ENCODE peak calls at places on chromosomes 6 and 20, in ten cellular contexts. O, X, S, I, U, F, Y, Z, P and C are unnamed samples.

GRCh38 chr6:43924222-43924702 is 154.3 kb downstream of the VEGFA start:
- DNase-seq in O (peak; percentile 46), X (peak; percentile 88), S (peak; percentile 24), I (peak; percentile 62), U (no peak), F (no peak), Y (no peak), Z (no peak), P (peak; percentile 68), C (no peak)

GRCh38 chr20:19774086-19774933 is 16.3 kb downstream of the RIN2 start:
- DNase-seq in O (peak; percentile 48), X (no peak), S (peak; percentile 16), I (no peak), U (no peak), F (no peak), Y (no peak), Z (peak; percentile 73), P (no peak), C (no peak)

GRCh38 chr6:152300517-152300916 is 336.6 kb downstream of the SYNE1 start:
- DNase-seq in O (no peak), X (no peak), S (no peak), I (no peak), U (no peak), F (no peak), Y (no peak), Z (no peak), P (no peak), C (no peak)

GRCh38 chr6:2853766-2854393 is 12.2 kb upstream of the SERPINB1 start:
- DNase-seq in O (no peak), X (peak; percentile 96), S (peak; percentile 77), I (peak; percentile 87), U (peak; percentile 95), F (peak; percentile 73), Y (peak; percentile 55), Z (peak; percentile 86), P (peak; percentile 70), C (peak; percentile 87)

GRCh38 chr6:5550631-5551030 is 289.3 kb downstream of the FARS2 start:
- DNase-seq in O (no peak), X (no peak), S (no peak), I (no peak), U (no peak), F (no peak), Y (no peak), Z (no peak), P (no peak), C (no peak)

GRCh38 chr6:41097467-41098090 is 24.8 kb downstream of the NFYA start:
- DNase-seq in O (no peak), X (no peak), S (peak; percentile 84), I (no peak), U (no peak), F (no peak), Y (no peak), Z (no peak), P (peak; percentile 65), C (no peak)

GRCh38 chr6:100300221-100300736 is 164.4 kb downstream of the SIM1 start:
- DNase-seq in O (no peak), X (no peak), S (peak; percentile 87), I (no peak), U (peak; percentile 93), F (peak; percentile 56), Y (no peak), Z (peak; percentile 86), P (peak; percentile 91), C (no peak)

GRCh38 chr6:27303613-27304272 is 8.3 kb downstream of the POM121L2 start:
- DNase-seq in O (no peak), X (no peak), S (no peak), I (no peak), U (no peak), F (no peak), Y (no peak), Z (no peak), P (no peak), C (no peak)

GRCh38 chr6:31202259-31203166 is 32.0 kb upstream of the POU5F1 start:
- DNase-seq in O (no peak), X (no peak), S (no peak), I (no peak), U (peak; percentile 74), F (peak; percentile 65), Y (no peak), Z (no peak), P (no peak), C (no peak)

GRCh38 chr6:74579794-74580193 is 626.1 kb downstream of the COL12A1 start:
- DNase-seq in O (no peak), X (no peak), S (no peak), I (no peak), U (no peak), F (no peak), Y (no peak), Z (no peak), P (no peak), C (no peak)

GRCh38 chr6:142302427-142303190 is 802 bp downstream of the ADGRG6 start:
- DNase-seq in O (no peak), X (no peak), S (no peak), I (no peak), U (peak; percentile 90), F (peak; percentile 53), Y (no peak), Z (no peak), P (no peak), C (no peak)

GRCh38 chr6:89146748-89147715 is 1.2 kb downstream of the PM20D2 start:
- DNase-seq in O (no peak), X (peak; percentile 49), S (peak; percentile 46), I (no peak), U (peak; percentile 60), F (no peak), Y (no peak), Z (no peak), P (peak; percentile 74), C (no peak)

GRCh38 chr6:81144346-81144745 is 608.1 kb downstream of the TENT5A start:
- DNase-seq in O (no peak), X (no peak), S (no peak), I (no peak), U (no peak), F (no peak), Y (no peak), Z (no peak), P (peak; percentile 53), C (no peak)

GRCh38 chr6:57158658-57159057 is 13.5 kb upstream of the BAG2 start:
- DNase-seq in O (no peak), X (no peak), S (no peak), I (no peak), U (peak; percentile 50), F (no peak), Y (no peak), Z (no peak), P (no peak), C (no peak)

GRCh38 chr6:119324718-119325117 is 24.8 kb downstream of the MAN1A1 start:
- DNase-seq in O (no peak), X (no peak), S (no peak), I (no peak), U (no peak), F (no peak), Y (no peak), Z (no peak), P (no peak), C (no peak)

GRCh38 chr6:5701086-5701661 is 305.6 kb downstream of the NRN1 start:
- DNase-seq in O (no peak), X (no peak), S (peak; percentile 6), I (no peak), U (no peak), F (no peak), Y (no peak), Z (peak; percentile 30), P (no peak), C (no peak)

GRCh38 chr6:89509719-89510339 is 76.9 kb downstream of the ANKRD6 start:
- DNase-seq in O (no peak), X (peak; percentile 6), S (peak; percentile 7), I (no peak), U (peak; percentile 72), F (no peak), Y (no peak), Z (no peak), P (peak; percentile 19), C (no peak)

GRCh38 chr6:127212376-127212775 is 54.3 kb upstream of the RNF146 start:
- DNase-seq in O (no peak), X (no peak), S (no peak), I (no peak), U (no peak), F (no peak), Y (no peak), Z (no peak), P (peak; percentile 56), C (no peak)